ENCODE peak calls at places on chromosomes 1 and 21, in six cellular contexts. U is HCT116, L is breast epithelium, A is K562, W is SK-N-SH, S is GM23338. H is an unnamed sample.

GRCh38 chr1:29171089-29171488 is 10.6 kb downstream of the SRSF4 start:
- DNase-seq in A (no peak), U (no peak), L (no peak), S (no peak), W (no peak), H (no peak)

GRCh38 chr1:38166461-38166860 is 119.9 kb upstream of the POU3F1 start:
- DNase-seq in U (no peak), L (no peak), W (no peak), S (no peak), A (no peak), H (no peak)

GRCh38 chr1:101394041-101394440 is 157.2 kb downstream of the S1PR1 start:
- DNase-seq in S (no peak), U (no peak), W (no peak), A (no peak), L (no peak), H (no peak)

GRCh38 chr1:183283286-183283685 is 97.2 kb downstream of the LAMC2 start:
- DNase-seq in L (no peak), W (no peak), S (no peak), A (no peak), U (no peak), H (no peak)

GRCh38 chr1:42429623-42430022 is 26.2 kb downstream of the ZMYND12 start:
- DNase-seq in L (no peak), W (no peak), A (no peak), U (no peak), S (no peak), H (no peak)

GRCh38 chr1:163781146-163781545 is 459.4 kb downstream of the NUF2 start:
- DNase-seq in L (no peak), A (no peak), U (no peak), W (no peak), S (no peak), H (no peak)

GRCh38 chr1:119782541-119783338 is 14.0 kb upstream of the HMGCS2 start:
- DNase-seq in W (no peak), L (no peak), A (no peak), S (no peak), U (no peak), H (no peak)

GRCh38 chr1:53943090-53943489 is 2.4 kb downstream of the IFT25 start:
- DNase-seq in S (no peak), L (no peak), U (no peak), A (no peak), W (no peak), H (no peak)

GRCh38 chr1:162690672-162691434 is 58.6 kb downstream of the DDR2 start:
- DNase-seq in S (peak), L (peak), U (peak), A (peak), W (no peak), H (no peak)

GRCh38 chr1:20630730-20631129 is 2.5 kb upstream of the PINK1 start:
- DNase-seq in S (no peak), U (no peak), W (no peak), L (no peak), A (no peak), H (no peak)

GRCh38 chr1:97017895-97018294 is 296.3 kb downstream of the PTBP2 start:
- DNase-seq in W (no peak), S (peak), U (no peak), A (no peak), L (no peak), H (no peak)

DNA sequence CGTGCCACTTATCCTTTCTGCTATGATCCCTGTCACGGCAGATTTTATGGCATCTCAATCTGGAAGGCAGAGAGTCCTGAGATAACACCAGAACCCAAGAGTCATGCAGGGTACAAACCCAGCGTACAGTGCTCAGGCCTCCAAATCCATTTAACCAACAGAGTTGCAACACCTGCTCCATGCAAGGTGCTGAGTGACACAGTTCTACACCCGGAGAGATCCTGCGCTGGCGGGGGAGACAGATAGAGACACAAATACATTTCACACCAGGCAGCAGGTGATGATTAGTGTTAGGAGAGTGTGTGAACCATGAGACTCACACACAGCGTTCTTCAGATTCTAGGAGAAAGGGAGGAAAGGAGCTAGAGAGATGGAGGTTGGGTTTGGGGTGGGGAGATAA is 107.7 kb downstream of the NAV1 start:
- DNase-seq in L (no peak), U (no peak), A (no peak), W (no peak), S (no peak), H (no peak)
- TF ChIP-seq POLR2AphosphoS5 in L (no peak), U (no peak), A (no peak), W (no peak), S (no peak), H (no peak)

GRCh38 chr1:2556277-2557145 is at the start of gene TNFRSF14:
- DNase-seq in W (no peak), A (peak), U (no peak), S (no peak), L (no peak), H (peak)

GRCh38 chr1:2555634-2556276 is 416 bp upstream of the TNFRSF14 start:
- DNase-seq in S (no peak), L (peak), W (no peak), A (no peak), U (no peak), H (peak)

GRCh38 chr1:2557146-2558029 is 1.2 kb downstream of the TNFRSF14 start:
- DNase-seq in W (peak), S (no peak), L (no peak), U (no peak), A (no peak), H (peak)

GRCh38 chr1:2553871-2554620 is 2.1 kb upstream of the TNFRSF14 start:
- DNase-seq in S (no peak), U (no peak), L (no peak), A (no peak), W (no peak), H (no peak)

GRCh38 chr1:2554621-2555387 is 1.4 kb upstream of the TNFRSF14 start:
- DNase-seq in A (peak), W (peak), S (peak), L (no peak), U (no peak), H (no peak)
- TF ChIP-seq CTCF in A (peak), W (peak), S (peak), L (no peak), U (no peak), H (peak)

DNA sequence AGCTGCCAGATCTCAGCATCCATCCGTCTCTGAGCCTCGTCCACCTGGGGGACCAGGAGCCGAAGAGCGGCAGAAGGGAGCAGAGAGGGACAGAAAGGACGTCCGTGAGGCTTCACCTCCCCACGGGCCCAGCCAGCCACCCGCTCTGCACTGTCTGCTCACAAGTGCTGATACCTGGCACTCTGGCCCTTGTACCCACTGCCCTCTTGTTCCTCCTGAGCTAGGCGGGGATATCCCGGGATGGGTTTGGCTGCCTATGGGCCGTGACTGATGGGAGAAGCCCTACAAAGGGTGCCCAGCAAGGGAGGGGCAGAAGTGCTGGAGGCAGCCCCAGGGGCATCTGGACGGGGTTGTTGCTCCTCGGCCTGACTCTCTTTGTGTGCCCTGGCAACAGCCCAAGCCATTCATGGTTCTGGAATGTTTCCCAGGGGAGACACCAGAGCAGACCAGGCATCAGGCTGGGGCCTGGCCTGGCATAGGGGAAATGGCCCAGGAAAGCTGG is 57.6 kb downstream of the LDLRAD2 start:
- DNase-seq in W (peak), S (no peak), U (peak), L (peak), A (no peak), H (peak)
- TF ChIP-seq POLR2AphosphoS5 in W (no peak), S (no peak), U (peak), L (peak), A (no peak), H (peak)

GRCh38 chr1:66929999-66930822 is 5.4 kb downstream of the MIER1 start:
- DNase-seq in S (peak), W (peak), U (peak), L (peak), A (peak), H (peak)
- TF ChIP-seq CTCF in S (peak), W (peak), U (no peak), L (peak), A (peak), H (no peak)

DNA sequence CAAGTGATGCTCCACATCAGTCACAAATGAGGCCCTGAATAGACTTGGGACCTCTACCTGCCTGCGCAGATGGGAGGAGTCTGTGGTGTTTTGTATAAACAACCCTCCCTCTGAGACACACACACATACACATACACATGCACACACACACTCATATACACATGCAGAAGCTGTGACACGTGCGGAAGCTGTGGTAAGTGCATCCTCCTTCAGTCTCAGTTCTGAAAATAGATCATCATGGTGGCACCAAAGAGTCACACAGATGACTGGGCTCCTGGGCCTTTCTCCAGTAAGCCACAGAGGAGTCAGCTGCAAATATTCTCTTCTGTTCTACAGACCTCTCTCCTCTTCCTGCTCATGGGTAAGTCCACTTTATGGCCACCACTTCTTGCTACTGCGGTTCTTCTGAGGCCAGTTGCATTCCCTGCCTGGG is at the start of gene LY9:
- DNase-seq in W (no peak), L (no peak), U (no peak), S (no peak), A (no peak), H (peak)
- TF ChIP-seq POLR2AphosphoS5 in W (no peak), L (no peak), U (no peak), S (no peak), A (no peak), H (no peak)

GRCh38 chr1:11174271-11174942 is 14.7 kb upstream of the ANGPTL7 start:
- DNase-seq in L (no peak), U (no peak), A (no peak), S (no peak), W (no peak), H (no peak)
- TF ChIP-seq CTCF in L (no peak), U (no peak), A (no peak), S (no peak), W (no peak), H (no peak)

DNA sequence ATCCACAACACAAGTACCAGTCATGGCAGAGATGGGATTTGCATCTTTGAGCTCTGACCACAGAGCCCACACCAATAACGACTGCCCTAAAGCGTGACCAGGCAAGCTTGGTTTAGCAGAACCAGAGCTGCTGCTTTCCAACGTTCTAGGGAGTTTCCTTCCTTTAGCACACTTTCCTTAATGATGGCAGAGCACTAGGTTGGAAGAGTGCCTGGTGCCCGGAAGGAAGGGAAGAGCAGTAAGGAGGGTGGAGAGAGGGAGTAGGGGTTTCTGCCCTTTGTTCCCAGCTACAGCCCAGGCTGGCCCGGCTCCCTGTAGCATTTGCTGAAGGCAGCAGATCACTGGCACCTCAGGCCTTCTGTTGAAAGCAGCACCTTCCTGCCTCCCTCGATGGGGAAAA is 6.1 kb upstream of the EVA1C start:
- DNase-seq in S (no peak), U (no peak), A (no peak), W (no peak), L (no peak), H (peak)
- TF ChIP-seq POLR2AphosphoS5 in S (no peak), U (no peak), A (no peak), W (no peak), L (no peak), H (no peak)

DNA sequence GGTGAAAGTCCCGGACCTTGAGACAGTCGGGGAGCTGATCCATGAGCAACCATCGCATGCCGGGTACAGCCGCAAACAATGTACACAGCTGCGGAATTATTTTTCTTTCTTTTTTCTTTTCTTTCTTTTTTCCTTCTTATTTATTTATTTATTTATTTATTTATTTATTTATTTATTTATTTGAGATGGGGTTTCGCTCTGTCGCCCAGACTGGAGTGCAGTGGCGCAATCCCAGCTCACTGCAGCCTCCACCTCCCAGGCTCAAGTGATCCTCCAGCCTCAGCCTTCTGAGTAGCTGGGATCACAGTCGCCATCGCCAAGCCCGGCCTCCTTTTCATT is 2.6 kb upstream of the PERM1 start:
- DNase-seq in L (no peak), U (no peak), W (no peak), S (no peak), A (no peak), H (no peak)
- TF ChIP-seq CTCF in L (peak), U (no peak), W (no peak), S (no peak), A (no peak), H (no peak)

GRCh38 chr21:25387665-25388064 is 219.6 kb downstream of the MRPL39 start:
- DNase-seq in L (no peak), S (no peak), A (no peak), W (no peak), U (no peak), H (no peak)
- TF ChIP-seq POLR2AphosphoS5 in L (no peak), S (no peak), A (no peak), W (no peak), U (no peak), H (no peak)

GRCh38 chr1:22141948-22142314 is 966 bp downstream of the WNT4 start:
- DNase-seq in A (no peak), U (no peak), W (peak), L (no peak), S (peak), H (no peak)

GRCh38 chr1:22142315-22143064 is 407 bp downstream of the WNT4 start:
- DNase-seq in W (peak), S (peak), A (peak), L (no peak), U (no peak), H (peak)

GRCh38 chr1:22141493-22141892 is 1.4 kb downstream of the WNT4 start:
- DNase-seq in U (no peak), L (no peak), S (no peak), W (no peak), A (no peak), H (no peak)

GRCh38 chr1:22143065-22143514 is at the start of gene WNT4:
- DNase-seq in L (no peak), U (no peak), W (peak), A (peak), S (peak), H (peak)

DNA sequence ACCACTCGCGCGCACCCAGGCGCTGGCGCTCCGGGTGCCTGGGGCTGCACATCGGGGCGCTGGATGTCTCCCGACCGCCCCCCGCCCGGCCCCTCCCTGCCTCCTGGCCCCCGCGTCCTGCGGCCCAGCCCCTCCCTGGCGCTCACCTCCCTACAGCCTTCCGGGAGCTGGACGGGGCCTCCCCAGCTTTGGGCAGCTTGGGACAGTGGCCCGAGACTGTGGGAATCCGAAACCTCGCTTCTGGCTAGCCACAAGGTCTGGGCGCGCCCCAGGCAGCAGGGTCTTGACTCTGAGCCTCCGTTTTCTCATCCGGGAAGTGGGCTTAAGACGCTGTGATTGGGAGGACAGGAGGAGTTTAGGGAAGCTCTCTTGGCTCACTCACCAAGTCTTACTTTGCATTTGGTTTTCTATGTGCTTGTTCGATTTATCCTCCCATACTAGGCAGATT is 713 bp upstream of the WNT4 start:
- DNase-seq in U (no peak), W (no peak), A (no peak), S (peak), L (no peak), H (peak)
- TF ChIP-seq CTCF in U (no peak), W (no peak), A (no peak), S (no peak), L (no peak), H (no peak)

H was measured in stomach.